ENCODE peak calls at places on chromosome 15, in six cellular contexts. L is lung, Y is BE2C, H is astrocyte of the spinal cord, E is HAP-1, M is left ventricle myocardium inferior. I is an unnamed sample.

GRCh38 chr15:40871749-40872617 is 2.1 kb downstream of the RHOV start:
- DNase-seq in L (peak), Y (no peak), H (no peak), E (no peak), M (no peak), I (no peak)

GRCh38 chr15:79919749-79920511 is 23.1 kb upstream of the MTHFS start:
- DNase-seq in L (no peak), Y (no peak), H (no peak), E (no peak), M (no peak), I (no peak)

GRCh38 chr15:77784361-77785292 is 151.9 kb upstream of the LINGO1 start:
- DNase-seq in L (no peak), Y (peak), H (no peak), E (peak), M (no peak), I (no peak)

GRCh38 chr15:68298336-68298735 is 20.8 kb downstream of the FEM1B start:
- DNase-seq in L (peak), Y (no peak), H (no peak), E (no peak), M (no peak), I (no peak)

GRCh38 chr15:97902140-97902780 is 58.2 kb upstream of the ARRDC4 start:
- DNase-seq in L (no peak), Y (no peak), H (no peak), E (no peak), M (no peak), I (peak)

GRCh38 chr15:59541750-59542149 is 69.8 kb upstream of the GCNT3 start:
- DNase-seq in L (no peak), Y (no peak), H (no peak), E (no peak), M (no peak), I (no peak)

GRCh38 chr15:44028349-44028748 is 166.7 kb downstream of the FRMD5 start:
- DNase-seq in L (no peak), Y (no peak), H (peak), E (no peak), M (no peak), I (no peak)

GRCh38 chr15:75785771-75786563 is 57.3 kb upstream of the UBE2Q2 start:
- DNase-seq in L (no peak), Y (peak), H (no peak), E (no peak), M (no peak), I (no peak)

GRCh38 chr15:80615783-80616391 is 79.2 kb upstream of the ABHD17C start:
- DNase-seq in L (peak), Y (peak), H (peak), E (peak), M (peak), I (peak)

GRCh38 chr15:79283252-79284048 is 928 bp downstream of the ANKRD34C start:
- DNase-seq in L (no peak), Y (peak), H (peak), E (peak), M (peak), I (no peak)

GRCh38 chr15:57559875-57560274 is 31.8 kb upstream of the MYZAP start:
- DNase-seq in L (peak), Y (peak), H (peak), E (peak), M (peak), I (no peak)

GRCh38 chr15:76073554-76073953 is 13.8 kb downstream of the TMEM266 start:
- DNase-seq in L (no peak), Y (no peak), H (no peak), E (no peak), M (no peak), I (no peak)

GRCh38 chr15:26867199-26868007 is 541 bp downstream of the GABRA5 start:
- DNase-seq in L (no peak), Y (no peak), H (peak), E (no peak), M (no peak), I (no peak)

GRCh38 chr15:36887214-36888017 is 212.9 kb downstream of the MEIS2 start:
- DNase-seq in L (no peak), Y (peak), H (no peak), E (peak), M (no peak), I (no peak)

GRCh38 chr15:39124925-39125625 is 455.8 kb upstream of the THBS1 start:
- DNase-seq in L (no peak), Y (no peak), H (peak), E (no peak), M (no peak), I (no peak)

GRCh38 chr15:49556437-49556836 is 64.2 kb downstream of the FAM227B start:
- DNase-seq in L (no peak), Y (no peak), H (no peak), E (no peak), M (no peak), I (no peak)

GRCh38 chr15:101613130-101614000 is 38.8 kb downstream of the TM2D3 start:
- DNase-seq in L (no peak), Y (peak), H (peak), E (no peak), M (peak), I (no peak)

GRCh38 chr15:70585707-70586034 is 177.7 kb downstream of the UACA start:
- DNase-seq in L (no peak), Y (no peak), H (no peak), E (no peak), M (no peak), I (no peak)

GRCh38 chr15:83365370-83365938 is 81.0 kb upstream of the BNC1 start:
- DNase-seq in L (peak), Y (peak), H (peak), E (peak), M (peak), I (peak)

GRCh38 chr15:57377478-57377847 is 1.2 kb downstream of the CGNL1 start:
- DNase-seq in L (no peak), Y (no peak), H (no peak), E (no peak), M (no peak), I (no peak)

GRCh38 chr15:38069506-38069905 is 135.1 kb downstream of the TMCO5A start:
- DNase-seq in L (peak), Y (no peak), H (peak), E (peak), M (no peak), I (no peak)

GRCh38 chr15:58182460-58183163 is 44.4 kb downstream of the AQP9 start:
- DNase-seq in L (no peak), Y (peak), H (peak), E (peak), M (peak), I (no peak)

DNA sequence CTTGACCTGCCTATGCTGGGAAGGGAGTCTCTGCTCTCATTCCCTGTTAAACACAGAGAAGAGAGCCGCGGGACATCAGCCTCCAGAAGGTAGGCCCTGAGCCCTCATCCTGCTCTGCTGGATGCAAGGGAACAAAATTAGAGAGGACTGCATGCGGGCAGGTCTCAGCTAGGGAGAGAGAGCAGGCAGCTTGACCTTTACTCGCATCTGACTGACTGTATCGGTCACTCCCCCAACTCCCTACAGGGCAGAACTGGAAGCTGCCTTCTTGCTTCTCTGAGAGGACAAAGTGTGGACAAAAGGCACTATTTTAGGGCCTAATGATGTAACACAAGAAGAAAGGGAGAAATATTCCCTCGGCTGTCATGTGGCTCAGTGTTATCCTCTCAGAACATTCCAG is 38.7 kb upstream of the ATOSA start:
- DNase-seq in L (no peak), Y (no peak), H (no peak), E (no peak), M (no peak), I (no peak)
- H3K4me3 ChIP-seq in L (no peak), Y (no peak), H (no peak), E (no peak), M (no peak), I (no peak)

DNA sequence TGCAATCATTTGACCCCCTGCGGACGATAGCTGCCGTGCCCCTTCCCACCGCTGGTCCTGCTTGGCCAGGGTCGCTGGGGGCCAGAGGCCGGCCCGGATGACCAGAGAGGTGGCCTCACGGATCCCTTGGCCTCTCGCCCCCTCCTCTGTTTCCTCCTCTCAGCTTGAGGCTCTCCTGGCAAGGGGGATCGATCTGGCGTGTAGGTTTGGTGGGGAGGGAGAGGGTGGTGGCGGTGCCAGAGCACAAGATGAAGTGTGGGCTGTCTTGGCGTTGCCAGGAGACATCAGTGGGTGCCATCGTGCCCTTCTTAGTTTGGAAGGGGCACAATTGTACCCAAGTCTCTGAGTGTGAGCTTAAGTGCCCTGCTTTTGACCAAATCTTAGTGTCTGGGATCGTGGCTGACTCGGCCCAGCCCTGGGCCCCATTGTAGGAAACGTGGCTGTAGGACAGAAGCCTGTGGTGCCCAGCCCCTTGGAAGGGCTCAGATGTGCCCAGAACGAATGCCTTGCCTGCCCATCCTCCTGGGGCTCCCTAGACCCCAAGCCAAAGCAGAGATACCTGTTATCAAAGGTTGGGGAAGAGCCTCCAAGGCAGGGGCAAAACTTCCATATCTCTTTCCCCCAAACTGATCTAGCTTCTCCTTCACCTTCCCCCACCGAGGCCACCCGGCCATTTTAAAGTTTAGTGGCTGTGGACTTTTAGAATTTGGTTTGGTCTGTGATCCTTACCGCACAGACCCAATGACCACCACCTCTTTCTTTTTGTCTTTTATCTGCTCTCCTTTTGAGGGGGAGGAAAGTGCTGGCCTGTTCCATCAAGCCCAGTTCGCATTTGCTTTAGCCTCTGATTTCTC is 14.4 kb downstream of the NR2F2 start:
- DNase-seq in L (no peak), Y (no peak), H (peak), E (no peak), M (no peak), I (no peak)
- H3K4me3 ChIP-seq in L (no peak), Y (peak), H (peak), E (peak), M (peak), I (peak)

GRCh38 chr15:84716036-84716732 is at the start of gene SEC11A:
- DNase-seq in L (peak), Y (peak), H (peak), E (peak), M (peak), I (peak)

GRCh38 chr15:84714816-84715215 is 1.1 kb downstream of the SEC11A start:
- DNase-seq in L (no peak), Y (no peak), H (no peak), E (no peak), M (no peak), I (no peak)

GRCh38 chr15:84715442-84716035 is 400 bp downstream of the SEC11A start:
- DNase-seq in L (no peak), Y (peak), H (peak), E (peak), M (no peak), I (no peak)

GRCh38 chr15:84714372-84714771 is 1.6 kb downstream of the SEC11A start:
- DNase-seq in L (no peak), Y (no peak), H (no peak), E (no peak), M (no peak), I (no peak)
- H3K4me3 ChIP-seq in L (no peak), Y (peak), H (peak), E (peak), M (peak), I (peak)

GRCh38 chr15:81633889-81634288 is 259.9 kb upstream of the TMC3 start:
- DNase-seq in L (no peak), Y (no peak), H (no peak), E (no peak), M (no peak), I (no peak)
- H3K4me3 ChIP-seq in L (no peak), Y (no peak), H (no peak), E (no peak), M (no peak), I (no peak)

DNA sequence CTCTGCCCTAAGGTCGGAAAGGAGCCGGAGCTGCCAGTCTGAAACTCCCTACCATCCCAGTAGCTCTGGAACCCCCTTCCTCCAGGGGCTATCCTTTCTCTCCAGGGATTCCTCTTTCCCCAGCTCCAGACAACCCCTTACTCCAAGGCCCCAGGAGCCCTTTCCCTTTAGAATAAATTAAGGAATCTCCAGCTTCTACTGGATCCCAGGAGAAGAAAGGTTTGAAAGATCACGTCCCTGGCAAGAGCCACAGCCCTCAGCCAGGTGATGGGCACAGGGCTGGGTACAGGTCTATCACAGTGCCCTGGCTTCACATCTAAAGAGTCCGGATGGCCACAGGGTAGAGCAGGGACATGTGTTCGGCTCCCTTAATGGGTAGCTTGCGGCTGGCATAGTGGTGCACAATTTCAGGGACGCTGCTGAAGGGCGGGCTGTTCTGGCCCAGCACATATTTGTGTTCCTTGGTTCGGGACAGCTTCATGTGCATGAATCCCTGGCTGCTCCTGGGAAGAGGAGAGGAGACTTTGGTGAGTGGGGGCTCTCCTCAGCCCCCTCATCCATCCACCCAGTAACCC is 20.0 kb downstream of the SHF start:
- DNase-seq in L (no peak), Y (no peak), H (no peak), E (no peak), M (no peak), I (no peak)
- H3K4me3 ChIP-seq in L (no peak), Y (peak), H (peak), E (no peak), M (peak), I (peak)

GRCh38 chr15:85588657-85589056 is 206.1 kb downstream of the KLHL25 start:
- DNase-seq in L (no peak), Y (no peak), H (no peak), E (no peak), M (no peak), I (no peak)
- H3K4me3 ChIP-seq in L (no peak), Y (no peak), H (no peak), E (no peak), M (peak), I (no peak)

DNA sequence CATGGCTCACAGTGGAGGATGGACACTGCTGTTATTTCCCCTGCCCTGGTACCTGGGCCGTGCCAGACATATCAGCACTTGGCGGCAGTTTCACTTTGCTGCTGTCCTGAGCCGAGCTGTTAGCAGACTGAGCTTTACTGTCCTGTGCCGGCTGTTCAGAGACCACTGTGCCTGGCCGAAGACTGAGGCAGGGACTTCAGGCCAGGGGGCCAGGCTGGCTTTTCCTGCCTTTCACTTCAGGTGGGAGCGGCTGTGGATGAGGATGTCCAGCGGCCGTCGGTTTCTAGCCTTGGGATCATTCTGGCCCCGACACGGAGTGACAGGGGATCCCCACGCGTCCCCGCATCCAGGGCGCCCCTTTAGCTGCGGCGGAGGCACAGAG is 1.0 kb downstream of the ATP10A start:
- DNase-seq in L (no peak), Y (no peak), H (no peak), E (no peak), M (no peak), I (no peak)
- H3K4me3 ChIP-seq in L (peak), Y (no peak), H (peak), E (peak), M (peak), I (peak)